ENCODE peak calls at places on chromosome 12, in eight cellular contexts. One of them, this sample, is unnamed.

GRCh38 chr12:74538491-74539258 is 1.0 kb downstream of the ATXN7L3B start:
- DNase-seq in BJ: no peak
- DNase-seq in IMR-90: no peak
- DNase-seq in A673: no peak
- DNase-seq in neural crest cell: no peak
- DNase-seq in fibroblast of villous mesenchyme: peak
- DNase-seq in osteoblast: peak
- DNase-seq in left ventricle myocardium inferior: no peak
- DNase-seq in this sample: no peak

GRCh38 chr12:48956279-48957140 is 777 bp downstream of the ARF3 start:
- DNase-seq in BJ: peak
- DNase-seq in IMR-90: peak
- DNase-seq in A673: peak
- DNase-seq in neural crest cell: peak
- DNase-seq in fibroblast of villous mesenchyme: peak
- DNase-seq in osteoblast: peak
- DNase-seq in left ventricle myocardium inferior: peak
- DNase-seq in this sample: peak

GRCh38 chr12:90959538-90960139 is 4.7 kb upstream of the CCER1 start:
- DNase-seq in BJ: no peak
- DNase-seq in IMR-90: peak
- DNase-seq in A673: peak
- DNase-seq in neural crest cell: peak
- DNase-seq in fibroblast of villous mesenchyme: peak
- DNase-seq in osteoblast: peak
- DNase-seq in left ventricle myocardium inferior: no peak
- DNase-seq in this sample: peak

GRCh38 chr12:124744659-124745467 is 118.8 kb downstream of the SCARB1 start:
- DNase-seq in BJ: no peak
- DNase-seq in IMR-90: no peak
- DNase-seq in A673: peak
- DNase-seq in neural crest cell: no peak
- DNase-seq in fibroblast of villous mesenchyme: no peak
- DNase-seq in osteoblast: peak
- DNase-seq in left ventricle myocardium inferior: no peak
- DNase-seq in this sample: peak

GRCh38 chr12:101368016-101368415 is 39.6 kb downstream of the ARL1 start:
- DNase-seq in BJ: no peak
- DNase-seq in IMR-90: no peak
- DNase-seq in A673: no peak
- DNase-seq in neural crest cell: no peak
- DNase-seq in fibroblast of villous mesenchyme: no peak
- DNase-seq in osteoblast: no peak
- DNase-seq in left ventricle myocardium inferior: no peak
- DNase-seq in this sample: no peak

GRCh38 chr12:11650697-11651281 is 1.3 kb downstream of the ETV6 start:
- DNase-seq in BJ: no peak
- DNase-seq in IMR-90: peak
- DNase-seq in A673: peak
- DNase-seq in neural crest cell: no peak
- DNase-seq in fibroblast of villous mesenchyme: peak
- DNase-seq in osteoblast: no peak
- DNase-seq in left ventricle myocardium inferior: no peak
- DNase-seq in this sample: no peak

GRCh38 chr12:106046301-106046846 is 92.4 kb downstream of the NUAK1 start:
- DNase-seq in BJ: no peak
- DNase-seq in IMR-90: no peak
- DNase-seq in A673: no peak
- DNase-seq in neural crest cell: no peak
- DNase-seq in fibroblast of villous mesenchyme: no peak
- DNase-seq in osteoblast: no peak
- DNase-seq in left ventricle myocardium inferior: no peak
- DNase-seq in this sample: no peak

GRCh38 chr12:21324551-21324950 is 10.2 kb downstream of the SLCO1A2 start:
- DNase-seq in BJ: no peak
- DNase-seq in IMR-90: no peak
- DNase-seq in A673: no peak
- DNase-seq in neural crest cell: no peak
- DNase-seq in fibroblast of villous mesenchyme: no peak
- DNase-seq in osteoblast: no peak
- DNase-seq in left ventricle myocardium inferior: no peak
- DNase-seq in this sample: no peak

GRCh38 chr12:6635856-6636521 is at the start of gene LPAR5:
- DNase-seq in BJ: no peak
- DNase-seq in IMR-90: no peak
- DNase-seq in A673: no peak
- DNase-seq in neural crest cell: no peak
- DNase-seq in fibroblast of villous mesenchyme: peak
- DNase-seq in osteoblast: peak
- DNase-seq in left ventricle myocardium inferior: no peak
- DNase-seq in this sample: no peak

GRCh38 chr12:131808744-131809371 is 19.3 kb upstream of the MMP17 start:
- DNase-seq in BJ: no peak
- DNase-seq in IMR-90: no peak
- DNase-seq in A673: no peak
- DNase-seq in neural crest cell: no peak
- DNase-seq in fibroblast of villous mesenchyme: peak
- DNase-seq in osteoblast: peak
- DNase-seq in left ventricle myocardium inferior: peak
- DNase-seq in this sample: no peak

GRCh38 chr12:127025545-127025944 is 1241.4 kb upstream of the TMEM132C start:
- DNase-seq in BJ: no peak
- DNase-seq in IMR-90: no peak
- DNase-seq in A673: peak
- DNase-seq in neural crest cell: no peak
- DNase-seq in fibroblast of villous mesenchyme: no peak
- DNase-seq in osteoblast: no peak
- DNase-seq in left ventricle myocardium inferior: no peak
- DNase-seq in this sample: no peak

GRCh38 chr12:89436062-89436461 is 83.8 kb upstream of the DUSP6 start:
- DNase-seq in BJ: no peak
- DNase-seq in IMR-90: no peak
- DNase-seq in A673: no peak
- DNase-seq in neural crest cell: no peak
- DNase-seq in fibroblast of villous mesenchyme: no peak
- DNase-seq in osteoblast: no peak
- DNase-seq in left ventricle myocardium inferior: no peak
- DNase-seq in this sample: no peak

GRCh38 chr12:49347307-49348237 is 884 bp downstream of the DNAJC22 start:
- DNase-seq in BJ: no peak
- DNase-seq in IMR-90: peak
- DNase-seq in A673: peak
- DNase-seq in neural crest cell: peak
- DNase-seq in fibroblast of villous mesenchyme: peak
- DNase-seq in osteoblast: peak
- DNase-seq in left ventricle myocardium inferior: peak
- DNase-seq in this sample: peak

GRCh38 chr12:11969437-11970154 is 101.1 kb upstream of the BCL2L14 start:
- DNase-seq in BJ: no peak
- DNase-seq in IMR-90: no peak
- DNase-seq in A673: no peak
- DNase-seq in neural crest cell: no peak
- DNase-seq in fibroblast of villous mesenchyme: no peak
- DNase-seq in osteoblast: no peak
- DNase-seq in left ventricle myocardium inferior: no peak
- DNase-seq in this sample: peak

GRCh38 chr12:43676183-43676813 is 82.3 kb downstream of the PUS7L start:
- DNase-seq in BJ: no peak
- DNase-seq in IMR-90: peak
- DNase-seq in A673: peak
- DNase-seq in neural crest cell: peak
- DNase-seq in fibroblast of villous mesenchyme: no peak
- DNase-seq in osteoblast: no peak
- DNase-seq in left ventricle myocardium inferior: no peak
- DNase-seq in this sample: peak

GRCh38 chr12:91990525-91990924 is 155.1 kb downstream of the BTG1 start:
- DNase-seq in BJ: no peak
- DNase-seq in IMR-90: peak
- DNase-seq in A673: no peak
- DNase-seq in neural crest cell: no peak
- DNase-seq in fibroblast of villous mesenchyme: peak
- DNase-seq in osteoblast: no peak
- DNase-seq in left ventricle myocardium inferior: no peak
- DNase-seq in this sample: no peak

GRCh38 chr12:16184691-16185090 is 92.8 kb downstream of the SLC15A5 start:
- DNase-seq in BJ: no peak
- DNase-seq in IMR-90: no peak
- DNase-seq in A673: no peak
- DNase-seq in neural crest cell: no peak
- DNase-seq in fibroblast of villous mesenchyme: no peak
- DNase-seq in osteoblast: no peak
- DNase-seq in left ventricle myocardium inferior: no peak
- DNase-seq in this sample: no peak

GRCh38 chr12:16187684-16188083 is 89.8 kb downstream of the SLC15A5 start:
- DNase-seq in BJ: no peak
- DNase-seq in IMR-90: no peak
- DNase-seq in A673: no peak
- DNase-seq in neural crest cell: no peak
- DNase-seq in fibroblast of villous mesenchyme: no peak
- DNase-seq in osteoblast: no peak
- DNase-seq in left ventricle myocardium inferior: no peak
- DNase-seq in this sample: no peak

GRCh38 chr12:16189849-16190248 is 87.6 kb downstream of the SLC15A5 start:
- DNase-seq in BJ: no peak
- DNase-seq in IMR-90: peak
- DNase-seq in A673: peak
- DNase-seq in neural crest cell: no peak
- DNase-seq in fibroblast of villous mesenchyme: peak
- DNase-seq in osteoblast: no peak
- DNase-seq in left ventricle myocardium inferior: no peak
- DNase-seq in this sample: peak
- TF ChIP-seq CTCF in BJ: no peak
- TF ChIP-seq CTCF in IMR-90: peak
- TF ChIP-seq CTCF in A673: peak
- TF ChIP-seq CTCF in neural crest cell: peak
- TF ChIP-seq CTCF in fibroblast of villous mesenchyme: peak
- TF ChIP-seq CTCF in osteoblast: peak
- TF ChIP-seq CTCF in left ventricle myocardium inferior: no peak
- TF ChIP-seq CTCF in this sample: peak

DNA sequence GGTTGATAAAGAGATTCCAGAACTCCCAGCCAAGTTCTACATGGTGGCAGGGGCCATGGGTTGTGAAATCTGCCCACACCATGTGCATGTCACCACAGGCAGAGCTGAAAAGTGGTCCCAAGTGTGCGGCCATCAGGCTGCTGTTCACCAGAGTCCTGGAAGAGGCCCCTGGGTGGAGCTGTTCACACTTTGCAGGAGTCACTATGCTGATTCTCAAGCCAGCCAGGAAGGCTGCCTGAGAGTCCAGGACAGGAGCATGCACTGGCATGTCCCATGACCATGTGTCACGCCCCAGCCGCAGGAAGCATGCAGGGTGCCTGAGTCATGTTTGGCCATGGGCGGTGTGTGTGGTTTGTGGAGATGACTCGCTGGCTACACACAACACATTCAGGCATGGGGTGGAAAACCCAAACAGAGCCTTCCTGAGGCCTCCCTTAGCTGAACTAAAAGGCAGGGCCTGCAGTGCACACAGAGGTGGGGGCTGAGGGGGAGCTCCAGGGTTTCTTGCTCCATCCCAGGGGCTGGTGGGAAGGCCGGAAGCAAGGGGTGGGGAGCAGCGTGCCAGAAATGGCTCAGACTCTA is 19.5 kb downstream of the ABCB9 start:
- DNase-seq in BJ: peak
- DNase-seq in IMR-90: peak
- DNase-seq in A673: peak
- DNase-seq in neural crest cell: no peak
- DNase-seq in fibroblast of villous mesenchyme: peak
- DNase-seq in osteoblast: peak
- DNase-seq in left ventricle myocardium inferior: peak
- DNase-seq in this sample: peak
- TF ChIP-seq CTCF in BJ: peak
- TF ChIP-seq CTCF in IMR-90: peak
- TF ChIP-seq CTCF in A673: no peak
- TF ChIP-seq CTCF in neural crest cell: no peak
- TF ChIP-seq CTCF in fibroblast of villous mesenchyme: peak
- TF ChIP-seq CTCF in osteoblast: peak
- TF ChIP-seq CTCF in left ventricle myocardium inferior: peak
- TF ChIP-seq CTCF in this sample: peak

DNA sequence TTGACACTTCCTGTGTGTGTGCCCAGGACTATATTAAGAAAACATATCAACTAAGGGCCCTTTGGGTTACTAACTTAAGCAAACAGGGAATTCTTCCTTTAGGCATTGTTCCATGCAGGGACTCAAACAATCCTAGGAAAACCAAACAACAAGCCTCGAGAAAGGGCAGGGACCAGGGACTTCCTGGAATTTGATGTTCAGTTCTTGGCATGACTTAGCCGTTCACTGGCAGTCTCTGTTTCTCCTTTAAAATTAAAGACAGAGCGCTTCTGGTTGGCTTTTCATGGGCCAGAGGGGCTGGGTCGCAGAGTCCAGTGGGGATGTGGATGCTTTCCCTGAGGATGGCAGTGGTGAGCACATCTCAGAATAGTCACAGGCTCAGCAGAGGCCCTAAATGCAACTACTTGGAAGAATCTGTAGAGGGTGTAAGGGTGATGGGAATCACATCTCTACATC is 35.2 kb downstream of the RNFT2 start:
- DNase-seq in BJ: peak
- DNase-seq in IMR-90: no peak
- DNase-seq in A673: no peak
- DNase-seq in neural crest cell: no peak
- DNase-seq in fibroblast of villous mesenchyme: peak
- DNase-seq in osteoblast: peak
- DNase-seq in left ventricle myocardium inferior: no peak
- DNase-seq in this sample: no peak
- TF ChIP-seq CTCF in BJ: no peak
- TF ChIP-seq CTCF in IMR-90: no peak
- TF ChIP-seq CTCF in A673: peak
- TF ChIP-seq CTCF in neural crest cell: no peak
- TF ChIP-seq CTCF in fibroblast of villous mesenchyme: no peak
- TF ChIP-seq CTCF in osteoblast: peak
- TF ChIP-seq CTCF in left ventricle myocardium inferior: peak
- TF ChIP-seq CTCF in this sample: peak

DNA sequence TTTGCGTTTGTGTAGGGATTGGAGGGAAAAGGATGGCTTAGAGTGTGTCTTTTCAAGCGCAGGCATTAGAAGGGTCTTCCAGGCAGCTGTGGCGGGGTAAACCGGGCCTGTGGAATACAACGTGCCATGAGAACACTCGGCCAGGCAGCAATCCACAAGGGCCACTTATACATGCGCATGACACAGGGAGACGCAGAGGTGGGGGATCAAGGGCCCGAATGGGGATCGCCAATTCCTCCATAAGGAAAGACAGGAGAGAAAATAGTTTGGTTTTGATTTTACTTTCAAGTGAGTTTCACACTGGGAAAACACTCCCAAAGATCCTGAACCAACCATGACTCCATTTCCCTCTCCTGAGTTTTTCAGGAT is 71.6 kb downstream of the SPRING1 start:
- DNase-seq in BJ: no peak
- DNase-seq in IMR-90: no peak
- DNase-seq in A673: no peak
- DNase-seq in neural crest cell: no peak
- DNase-seq in fibroblast of villous mesenchyme: no peak
- DNase-seq in osteoblast: no peak
- DNase-seq in left ventricle myocardium inferior: no peak
- DNase-seq in this sample: no peak
- TF ChIP-seq CTCF in BJ: no peak
- TF ChIP-seq CTCF in IMR-90: no peak
- TF ChIP-seq CTCF in A673: no peak
- TF ChIP-seq CTCF in neural crest cell: no peak
- TF ChIP-seq CTCF in fibroblast of villous mesenchyme: no peak
- TF ChIP-seq CTCF in osteoblast: no peak
- TF ChIP-seq CTCF in left ventricle myocardium inferior: no peak
- TF ChIP-seq CTCF in this sample: no peak

This sample was measured in WERI-Rb-1.